ENCODE peak calls at places on chromosomes 16 and 17, in seven cellular contexts. Y is stomach, P is prostate gland, D is GM23338, R is SK-N-SH, Q is sigmoid colon, H is suprapubic skin. K is an unnamed sample.

GRCh38 chr16:89860747-89861304 is 12.6 kb upstream of the TCF25 start:
- DNase-seq in D (peak), P (peak), Y (peak), R (peak), Q (no peak), H (no peak), K (peak)

GRCh38 chr16:67703626-67704025 is 15.5 kb downstream of the GFOD2 start:
- DNase-seq in Q (no peak), H (no peak), Y (no peak), R (no peak), D (no peak), P (no peak), K (no peak)

GRCh38 chr17:42276609-42277341 is 584 bp upstream of the STAT5B start:
- DNase-seq in H (peak), Q (peak), D (peak), R (peak), Y (peak), P (no peak), K (peak)

GRCh38 chr17:28384281-28385036 is 13.0 kb downstream of the SARM1 start:
- DNase-seq in P (peak), R (no peak), H (peak), Q (no peak), D (peak), Y (peak), K (peak)

GRCh38 chr16:19223235-19223847 is 55.3 kb downstream of the SYT17 start:
- DNase-seq in P (no peak), D (peak), Q (no peak), Y (peak), H (no peak), R (no peak), K (no peak)

GRCh38 chr16:11743308-11744074 is 834 bp upstream of the TXNDC11 start:
- DNase-seq in D (no peak), H (peak), Y (peak), P (no peak), Q (peak), R (peak), K (peak)

GRCh38 chr16:6362321-6362720 is 970.3 kb upstream of the RBFOX1 start:
- DNase-seq in D (no peak), P (no peak), Q (no peak), Y (no peak), R (no peak), H (no peak), K (no peak)

GRCh38 chr16:8674413-8675022 is at the start of gene ABAT:
- DNase-seq in Y (peak), P (peak), H (peak), R (peak), D (peak), Q (peak), K (peak)

GRCh38 chr16:72847187-72848044 is 200.5 kb downstream of the ZFHX3 start:
- DNase-seq in Y (no peak), Q (no peak), R (peak), D (peak), H (no peak), P (no peak), K (no peak)

GRCh38 chr17:81400154-81400938 is 5.1 kb downstream of the BAHCC1 start:
- DNase-seq in Y (peak), H (no peak), Q (no peak), P (no peak), D (peak), R (no peak), K (no peak)

GRCh38 chr17:80361495-80362220 is 53.3 kb upstream of the ENDOV start:
- DNase-seq in H (peak), P (no peak), R (peak), Q (peak), Y (no peak), D (peak), K (peak)

GRCh38 chr17:16286009-16286946 is 67.0 kb downstream of the CENPV start:
- DNase-seq in P (peak), D (peak), Y (peak), Q (peak), H (peak), R (peak), K (peak)

GRCh38 chr16:71851726-71852125 is 6.0 kb downstream of the ATXN1L start:
- DNase-seq in Y (no peak), R (no peak), H (no peak), Q (no peak), P (no peak), D (no peak), K (no peak)

GRCh38 chr16:20675488-20676267 is 21.8 kb downstream of the ACSM1 start:
- DNase-seq in D (peak), P (peak), H (no peak), Q (peak), R (no peak), Y (peak), K (peak)

GRCh38 chr16:3783516-3783915 is 66.2 kb upstream of the TRAP1 start:
- DNase-seq in P (no peak), R (no peak), H (no peak), Q (no peak), Y (no peak), D (no peak), K (no peak)

GRCh38 chr16:159136-159849 is 6.5 kb upstream of the HBM start:
- DNase-seq in H (no peak), P (no peak), R (no peak), D (no peak), Q (no peak), Y (no peak), K (peak)

GRCh38 chr17:77742579-77742978 is 215.9 kb upstream of the TNRC6C start:
- DNase-seq in Q (peak), H (peak), D (no peak), R (no peak), P (no peak), Y (no peak), K (peak)

GRCh38 chr16:68283840-68284595 is 19.7 kb downstream of the SLC7A6 start:
- DNase-seq in P (no peak), Q (no peak), D (no peak), H (peak), R (no peak), Y (no peak), K (no peak)

GRCh38 chr16:47924950-47925349 is 230.8 kb downstream of the ABCC12 start:
- DNase-seq in Y (no peak), D (no peak), R (no peak), P (no peak), Q (no peak), H (no peak), K (no peak)

GRCh38 chr16:46789499-46790414 is 41.2 kb downstream of the C16orf87 start:
- DNase-seq in Q (peak), H (peak), Y (peak), P (peak), R (peak), D (peak), K (peak)

GRCh38 chr17:8175795-8176196 is 384 bp downstream of the TMEM107 start:
- DNase-seq in R (no peak), P (no peak), Q (no peak), Y (no peak), D (no peak), H (peak), K (peak)

GRCh38 chr16:921321-921905 is 49.4 kb downstream of the LMF1 start:
- DNase-seq in Q (no peak), D (no peak), H (no peak), R (no peak), P (no peak), Y (no peak), K (peak)

DNA sequence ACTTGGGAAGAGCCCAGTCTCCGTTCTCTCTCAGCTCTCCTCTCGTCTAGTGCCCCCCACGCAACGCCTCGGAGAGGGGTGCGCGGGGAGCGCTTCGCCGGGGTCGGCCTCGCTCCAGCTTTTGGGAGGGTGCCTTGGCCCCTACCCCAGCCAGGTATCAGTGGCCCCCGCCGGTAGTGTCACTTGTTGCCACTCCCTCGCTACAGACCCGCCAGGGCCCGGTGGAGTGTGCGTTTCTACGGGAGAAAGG is 786 bp upstream of the CDH11 start:
- DNase-seq in Q (no peak), D (no peak), P (no peak), Y (no peak), R (no peak), H (no peak), K (no peak)
- H3K27ac ChIP-seq in Q (peak), D (no peak), P (peak), Y (peak), R (peak), H (peak), K (peak)

GRCh38 chr16:81641403-81642106 is 137.5 kb upstream of the PLCG2 start:
- DNase-seq in Q (no peak), H (no peak), D (peak), P (no peak), R (peak), Y (no peak), K (no peak)
- TF ChIP-seq POLR2AphosphoS5 in Q (no peak), H (no peak), D (no peak), P (no peak), R (no peak), Y (no peak), K (peak)

GRCh38 chr17:66943484-66943883 is 21.0 kb upstream of the CACNG4 start:
- DNase-seq in R (no peak), H (no peak), Q (peak), D (no peak), P (no peak), Y (no peak), K (no peak)

GRCh38 chr17:66944365-66945203 is 19.9 kb upstream of the CACNG4 start:
- DNase-seq in P (peak), H (no peak), D (peak), R (peak), Q (no peak), Y (no peak), K (peak)

GRCh38 chr17:66941773-66942452 is 22.6 kb upstream of the CACNG4 start:
- DNase-seq in H (no peak), R (no peak), D (no peak), P (no peak), Q (peak), Y (no peak), K (peak)

GRCh38 chr17:66941249-66941648 is 23.3 kb upstream of the CACNG4 start:
- DNase-seq in H (no peak), R (no peak), Y (no peak), P (no peak), D (no peak), Q (no peak), K (peak)

GRCh38 chr17:66942453-66943264 is 21.8 kb upstream of the CACNG4 start:
- DNase-seq in D (no peak), P (no peak), Y (no peak), Q (peak), R (no peak), H (no peak), K (peak)
- TF ChIP-seq CTCF in D (no peak), P (no peak), Y (no peak), Q (no peak), R (no peak), H (no peak), K (no peak)

GRCh38 chr17:50015146-50015545 is 20.1 kb upstream of the DLX3 start:
- DNase-seq in Y (no peak), R (no peak), P (no peak), H (no peak), Q (no peak), D (no peak), K (no peak)

GRCh38 chr17:50013079-50013478 is 18.1 kb upstream of the DLX3 start:
- DNase-seq in Q (no peak), H (no peak), P (no peak), R (no peak), D (no peak), Y (peak), K (no peak)

GRCh38 chr17:50018909-50019308 is 23.9 kb upstream of the DLX3 start:
- DNase-seq in Q (no peak), H (no peak), R (no peak), D (no peak), Y (no peak), P (no peak), K (no peak)

GRCh38 chr17:50009282-50009681 is 14.3 kb upstream of the DLX3 start:
- DNase-seq in P (no peak), D (no peak), Y (no peak), Q (no peak), R (no peak), H (no peak), K (no peak)

DNA sequence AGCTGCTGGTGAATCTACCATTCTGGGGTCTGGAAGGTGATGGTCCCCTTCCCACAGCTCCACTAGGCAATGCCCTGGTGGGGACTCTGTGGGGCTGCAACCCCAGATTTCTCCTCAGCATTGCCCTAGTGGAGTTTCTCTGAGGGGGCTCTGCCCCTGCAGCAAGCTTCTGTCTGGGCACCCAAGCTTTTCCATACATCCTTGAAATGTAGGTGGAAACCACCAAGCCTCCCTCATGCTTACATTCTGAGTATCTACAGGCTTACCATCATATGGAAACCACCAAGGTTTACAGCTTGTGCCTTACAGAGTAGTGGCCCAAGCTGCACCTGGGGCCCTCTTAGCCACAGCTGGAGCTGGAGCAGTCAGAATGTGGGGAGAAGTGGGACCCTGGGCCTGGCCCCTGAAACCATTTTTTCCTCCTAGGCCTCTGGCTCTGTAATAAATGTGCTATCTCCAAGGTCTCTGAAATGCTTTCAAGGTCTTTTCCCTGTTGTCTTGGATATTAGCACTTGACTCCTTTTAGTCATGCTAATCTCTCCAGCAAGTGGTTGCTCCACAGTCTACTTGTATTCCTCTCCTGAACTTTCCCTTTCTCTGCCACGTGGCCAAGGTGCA is 19.6 kb upstream of the DLX3 start:
- DNase-seq in Q (no peak), H (no peak), R (no peak), Y (peak), P (no peak), D (no peak), K (no peak)
- H3K27ac ChIP-seq in Q (no peak), H (no peak), R (no peak), Y (no peak), P (no peak), D (no peak), K (no peak)

DNA sequence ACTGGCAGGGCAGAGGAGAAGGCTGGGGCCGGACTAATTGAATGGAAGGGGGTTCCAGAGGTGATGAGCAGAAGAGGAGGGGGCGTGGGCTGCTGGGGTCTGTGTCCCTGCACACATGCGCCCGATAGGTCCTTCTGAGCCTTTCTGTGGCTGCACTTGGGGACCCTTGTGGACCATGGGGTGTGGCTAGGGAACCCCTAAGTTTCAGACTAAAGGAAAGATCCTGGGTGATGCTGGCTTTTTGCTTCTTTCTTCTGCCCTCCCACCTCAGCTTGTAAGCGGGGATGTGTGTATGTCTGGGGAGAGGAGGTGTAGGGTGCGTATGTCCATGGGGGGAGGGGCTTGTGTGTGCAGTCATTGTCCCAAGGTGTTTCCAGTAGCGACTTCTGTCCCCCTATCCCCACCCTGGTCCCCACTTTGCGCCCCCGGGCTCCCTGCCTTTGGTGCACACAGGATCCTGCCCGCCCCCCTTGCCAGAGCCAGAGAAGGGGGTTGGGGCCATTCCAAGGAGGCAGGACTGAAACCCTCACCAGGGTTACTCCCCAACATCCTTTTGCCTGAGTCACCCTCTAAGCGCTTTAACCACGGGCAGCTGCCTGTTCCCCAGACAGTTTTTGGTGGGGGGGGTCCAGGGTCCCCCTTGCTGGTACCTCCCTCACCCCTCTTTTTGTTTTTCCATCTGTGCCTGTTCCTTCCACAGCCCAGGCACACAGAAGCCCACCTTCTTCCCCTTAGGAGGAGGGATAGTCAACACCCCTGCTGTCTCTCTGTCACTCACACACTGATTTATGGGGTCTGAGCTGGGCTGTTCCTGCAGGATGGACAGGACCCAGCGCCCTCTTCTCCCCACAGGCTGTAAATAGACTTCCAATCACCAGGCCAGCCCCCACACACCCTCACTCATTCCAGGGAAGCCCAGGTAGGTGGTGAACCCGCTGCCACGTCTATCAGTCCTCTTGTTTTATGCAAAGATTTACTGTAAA is 83.2 kb downstream of the ARHGAP23 start:
- DNase-seq in Y (no peak), D (peak), Q (no peak), H (no peak), P (no peak), R (no peak), K (no peak)
- TF ChIP-seq POLR2AphosphoS5 in Y (no peak), D (peak), Q (no peak), H (no peak), P (no peak), R (no peak), K (no peak)

DNA sequence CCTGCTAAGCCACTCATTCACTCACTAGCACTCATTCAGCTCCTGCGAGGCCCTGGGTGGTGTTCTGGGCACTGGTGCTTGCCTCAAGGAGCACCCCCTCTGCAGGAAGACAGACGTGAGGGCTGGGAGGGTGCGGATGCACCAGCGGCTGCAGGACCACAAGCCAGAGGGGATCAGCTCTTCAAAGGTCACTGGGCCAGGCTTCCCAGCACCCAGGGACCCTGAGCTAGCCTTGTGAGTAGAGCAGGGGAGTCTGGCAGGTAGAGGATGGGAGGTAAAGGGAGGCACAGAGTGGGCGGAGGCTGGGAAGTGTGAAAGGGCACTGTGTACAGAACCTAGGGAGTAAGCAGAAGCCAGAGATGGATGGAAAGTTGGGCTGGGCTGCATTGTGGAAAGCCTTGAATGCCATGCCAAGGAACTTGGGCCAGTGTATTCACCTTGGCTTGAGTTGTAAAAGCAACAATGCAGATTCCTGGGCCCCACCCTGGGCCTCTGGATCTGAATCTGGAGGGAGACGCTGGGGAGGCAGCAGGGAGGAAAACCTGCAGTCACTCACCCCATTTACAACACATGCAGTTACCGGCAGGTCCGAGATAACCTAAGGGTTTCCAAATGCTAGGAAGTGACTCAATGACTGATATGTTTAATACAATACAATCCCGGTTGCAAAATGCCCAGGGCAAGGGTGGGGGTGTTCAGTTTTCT is 1.7 kb downstream of the IL4R start:
- DNase-seq in Y (peak), Q (peak), P (peak), R (no peak), D (peak), H (peak), K (peak)
- TF ChIP-seq CTCF in Y (no peak), Q (no peak), P (no peak), R (no peak), D (no peak), H (no peak), K (no peak)